ENCODE peak calls at places on chromosomes 2 and 18, in six cellular contexts. One of them, this sample, is unnamed.

GRCh38 chr2:110645616-110646015 is 32.2 kb downstream of the BUB1 start:
- DNase-seq in OCI-LY7: no peak
- DNase-seq in GM20000: no peak
- DNase-seq in sigmoid colon: no peak
- DNase-seq in epithelial cell of esophagus: peak; percentile 80
- DNase-seq in GM06990: no peak
- DNase-seq in this sample: no peak

GRCh38 chr2:43178602-43179542 is 47.5 kb downstream of the ZFP36L2 start:
- DNase-seq in sigmoid colon: peak; percentile 94
- DNase-seq in GM20000: no peak
- DNase-seq in GM06990: no peak
- DNase-seq in epithelial cell of esophagus: peak; percentile 91
- DNase-seq in OCI-LY7: no peak
- DNase-seq in this sample: no peak

GRCh38 chr2:77147154-77147553 is 375.0 kb downstream of the LRRTM4 start:
- DNase-seq in sigmoid colon: no peak
- DNase-seq in GM20000: no peak
- DNase-seq in epithelial cell of esophagus: no peak
- DNase-seq in OCI-LY7: no peak
- DNase-seq in GM06990: no peak
- DNase-seq in this sample: no peak

GRCh38 chr18:51120809-51121596 is 76.5 kb downstream of the MEX3C start:
- DNase-seq in GM06990: no peak
- DNase-seq in sigmoid colon: no peak
- DNase-seq in OCI-LY7: no peak
- DNase-seq in epithelial cell of esophagus: no peak
- DNase-seq in GM20000: no peak
- DNase-seq in this sample: no peak

GRCh38 chr18:23283933-23284430 is 148.7 kb downstream of the CABLES1 start:
- DNase-seq in epithelial cell of esophagus: peak; percentile 79
- DNase-seq in OCI-LY7: no peak
- DNase-seq in GM20000: no peak
- DNase-seq in GM06990: no peak
- DNase-seq in sigmoid colon: no peak
- DNase-seq in this sample: no peak

GRCh38 chr2:176638167-176639015 is 369.1 kb downstream of the MTX2 start:
- DNase-seq in GM06990: peak; percentile 57
- DNase-seq in sigmoid colon: peak; percentile 86
- DNase-seq in epithelial cell of esophagus: peak; percentile 59
- DNase-seq in GM20000: peak; percentile 90
- DNase-seq in OCI-LY7: no peak
- DNase-seq in this sample: peak; percentile 87

GRCh38 chr18:3540805-3541548 is 91.0 kb downstream of the TGIF1 start:
- DNase-seq in GM06990: no peak
- DNase-seq in epithelial cell of esophagus: peak; percentile 68
- DNase-seq in OCI-LY7: no peak
- DNase-seq in GM20000: no peak
- DNase-seq in sigmoid colon: no peak
- DNase-seq in this sample: no peak

GRCh38 chr2:199744676-199745075 is 106.3 kb downstream of the FTCDNL1 start:
- DNase-seq in sigmoid colon: no peak
- DNase-seq in GM20000: no peak
- DNase-seq in epithelial cell of esophagus: no peak
- DNase-seq in OCI-LY7: no peak
- DNase-seq in GM06990: no peak
- DNase-seq in this sample: no peak

GRCh38 chr2:27638023-27638637 is 9.3 kb downstream of the GPN1 start:
- DNase-seq in sigmoid colon: no peak
- DNase-seq in epithelial cell of esophagus: peak; percentile 94
- DNase-seq in OCI-LY7: no peak
- DNase-seq in GM06990: no peak
- DNase-seq in GM20000: no peak
- DNase-seq in this sample: no peak

GRCh38 chr2:64608867-64609228 is 44.9 kb downstream of the SERTAD2 start:
- DNase-seq in sigmoid colon: peak; percentile 67
- DNase-seq in epithelial cell of esophagus: no peak
- DNase-seq in GM06990: no peak
- DNase-seq in GM20000: no peak
- DNase-seq in OCI-LY7: no peak
- DNase-seq in this sample: no peak

GRCh38 chr2:37582911-37583310 is 88.5 kb downstream of the CDC42EP3 start:
- DNase-seq in GM20000: no peak
- DNase-seq in epithelial cell of esophagus: no peak
- DNase-seq in sigmoid colon: no peak
- DNase-seq in OCI-LY7: no peak
- DNase-seq in GM06990: no peak
- DNase-seq in this sample: no peak

GRCh38 chr2:64359892-64360657 is 93.9 kb upstream of the LGALSL start:
- DNase-seq in sigmoid colon: peak; percentile 90
- DNase-seq in epithelial cell of esophagus: peak; percentile 99
- DNase-seq in OCI-LY7: peak; percentile 50
- DNase-seq in GM06990: peak; percentile 41
- DNase-seq in GM20000: peak; percentile 39
- DNase-seq in this sample: peak; percentile 53

GRCh38 chr18:11042247-11042646 is 107.1 kb downstream of the PIEZO2 start:
- DNase-seq in epithelial cell of esophagus: no peak
- DNase-seq in sigmoid colon: no peak
- DNase-seq in OCI-LY7: no peak
- DNase-seq in GM20000: peak; percentile 26
- DNase-seq in GM06990: peak; percentile 61
- DNase-seq in this sample: no peak

GRCh38 chr18:22165049-22165602 is 4.3 kb upstream of the GATA6 start:
- DNase-seq in sigmoid colon: no peak
- DNase-seq in epithelial cell of esophagus: no peak
- DNase-seq in GM20000: no peak
- DNase-seq in OCI-LY7: no peak
- DNase-seq in GM06990: no peak
- DNase-seq in this sample: no peak

GRCh38 chr18:44950685-44951195 is 270.1 kb downstream of the SETBP1 start:
- DNase-seq in OCI-LY7: no peak
- DNase-seq in sigmoid colon: no peak
- DNase-seq in GM06990: no peak
- DNase-seq in GM20000: no peak
- DNase-seq in epithelial cell of esophagus: no peak
- DNase-seq in this sample: no peak

GRCh38 chr2:7692657-7693161 is 775.5 kb downstream of the RNF144A start:
- DNase-seq in GM06990: no peak
- DNase-seq in sigmoid colon: peak; percentile 71
- DNase-seq in GM20000: no peak
- DNase-seq in epithelial cell of esophagus: peak; percentile 94
- DNase-seq in OCI-LY7: no peak
- DNase-seq in this sample: no peak

GRCh38 chr2:179235463-179236108 is 29.0 kb downstream of the SESTD1 start:
- DNase-seq in GM20000: no peak
- DNase-seq in GM06990: no peak
- DNase-seq in OCI-LY7: no peak
- DNase-seq in sigmoid colon: no peak
- DNase-seq in epithelial cell of esophagus: no peak
- DNase-seq in this sample: no peak

GRCh38 chr2:157785200-157785599 is 90.9 kb downstream of the ACVR1 start:
- DNase-seq in GM06990: no peak
- DNase-seq in epithelial cell of esophagus: peak; percentile 76
- DNase-seq in OCI-LY7: no peak
- DNase-seq in GM20000: no peak
- DNase-seq in sigmoid colon: no peak
- DNase-seq in this sample: no peak

GRCh38 chr18:47883771-47884413 is 46.6 kb downstream of the SMAD2 start:
- DNase-seq in epithelial cell of esophagus: peak; percentile 85
- DNase-seq in GM20000: no peak
- DNase-seq in GM06990: no peak
- DNase-seq in sigmoid colon: no peak
- DNase-seq in OCI-LY7: no peak
- DNase-seq in this sample: no peak

GRCh38 chr2:68743531-68743930 is 8.9 kb downstream of the ARHGAP25 start:
- DNase-seq in epithelial cell of esophagus: no peak
- DNase-seq in sigmoid colon: no peak
- DNase-seq in GM20000: no peak
- DNase-seq in GM06990: no peak
- DNase-seq in OCI-LY7: no peak
- DNase-seq in this sample: no peak

GRCh38 chr2:28716265-28716865 is 35.3 kb upstream of the PPP1CB start:
- DNase-seq in epithelial cell of esophagus: peak; percentile 98
- DNase-seq in GM20000: peak; percentile 35
- DNase-seq in GM06990: peak; percentile 28
- DNase-seq in sigmoid colon: peak; percentile 87
- DNase-seq in OCI-LY7: no peak
- DNase-seq in this sample: peak; percentile 46

GRCh38 chr2:159711562-159712193 is 628 bp upstream of the MARCHF7 start:
- DNase-seq in sigmoid colon: no peak
- DNase-seq in GM06990: no peak
- DNase-seq in OCI-LY7: no peak
- DNase-seq in epithelial cell of esophagus: no peak
- DNase-seq in GM20000: no peak
- DNase-seq in this sample: no peak

GRCh38 chr2:159712929-159713575 is 746 bp downstream of the MARCHF7 start:
- DNase-seq in epithelial cell of esophagus: peak; percentile 22
- DNase-seq in GM20000: no peak
- DNase-seq in GM06990: no peak
- DNase-seq in sigmoid colon: no peak
- DNase-seq in OCI-LY7: peak; percentile 61
- DNase-seq in this sample: no peak

GRCh38 chr18:56641714-56642331 is 3.4 kb upstream of the TXNL1 start:
- DNase-seq in OCI-LY7: no peak
- DNase-seq in GM20000: no peak
- DNase-seq in epithelial cell of esophagus: peak; percentile 62
- DNase-seq in GM06990: no peak
- DNase-seq in sigmoid colon: no peak
- DNase-seq in this sample: no peak

GRCh38 chr2:9990735-9991134 is 39.2 kb downstream of the GRHL1 start:
- DNase-seq in OCI-LY7: no peak
- DNase-seq in sigmoid colon: no peak
- DNase-seq in epithelial cell of esophagus: no peak
- DNase-seq in GM06990: no peak
- DNase-seq in GM20000: no peak
- DNase-seq in this sample: no peak

GRCh38 chr2:154375625-154376020 is 322.9 kb upstream of the KCNJ3 start:
- DNase-seq in epithelial cell of esophagus: peak; percentile 71
- DNase-seq in sigmoid colon: no peak
- DNase-seq in GM20000: no peak
- DNase-seq in GM06990: no peak
- DNase-seq in OCI-LY7: peak; percentile 34
- DNase-seq in this sample: no peak

GRCh38 chr2:144331652-144332355 is 188.1 kb downstream of the ZEB2 start:
- DNase-seq in epithelial cell of esophagus: no peak
- DNase-seq in sigmoid colon: peak; percentile 83
- DNase-seq in GM20000: no peak
- DNase-seq in OCI-LY7: no peak
- DNase-seq in GM06990: no peak
- DNase-seq in this sample: no peak

GRCh38 chr2:227454323-227454860 is 17.6 kb upstream of the AGFG1 start:
- DNase-seq in OCI-LY7: no peak
- DNase-seq in GM06990: no peak
- DNase-seq in GM20000: no peak
- DNase-seq in sigmoid colon: no peak
- DNase-seq in epithelial cell of esophagus: no peak
- DNase-seq in this sample: no peak
- TF ChIP-seq CTCF in OCI-LY7: no peak
- TF ChIP-seq CTCF in GM06990: no peak
- TF ChIP-seq CTCF in GM20000: no peak
- TF ChIP-seq CTCF in sigmoid colon: no peak
- TF ChIP-seq CTCF in epithelial cell of esophagus: no peak
- TF ChIP-seq CTCF in this sample: no peak

GRCh38 chr2:59761966-59762365 is 791.5 kb downstream of the BCL11A start:
- DNase-seq in sigmoid colon: no peak
- DNase-seq in epithelial cell of esophagus: no peak
- DNase-seq in GM20000: no peak
- DNase-seq in GM06990: no peak
- DNase-seq in OCI-LY7: no peak
- DNase-seq in this sample: no peak
- TF ChIP-seq CTCF in sigmoid colon: no peak
- TF ChIP-seq CTCF in epithelial cell of esophagus: no peak
- TF ChIP-seq CTCF in GM20000: no peak
- TF ChIP-seq CTCF in GM06990: no peak
- TF ChIP-seq CTCF in OCI-LY7: peak; percentile 38
- TF ChIP-seq CTCF in this sample: no peak

GRCh38 chr18:62637807-62638687 is 77.3 kb upstream of the PHLPP1 start:
- DNase-seq in GM06990: peak; percentile 23
- DNase-seq in sigmoid colon: no peak
- DNase-seq in GM20000: peak; percentile 72
- DNase-seq in OCI-LY7: peak; percentile 58
- DNase-seq in epithelial cell of esophagus: peak; percentile 43
- DNase-seq in this sample: peak; percentile 70
- TF ChIP-seq CTCF in GM06990: peak; percentile 83
- TF ChIP-seq CTCF in sigmoid colon: no peak
- TF ChIP-seq CTCF in GM20000: peak; percentile 57
- TF ChIP-seq CTCF in OCI-LY7: peak; percentile 78
- TF ChIP-seq CTCF in epithelial cell of esophagus: peak; percentile 49
- TF ChIP-seq CTCF in this sample: peak; percentile 61

GRCh38 chr2:234611209-234611608 is 114.3 kb upstream of the ARL4C start:
- DNase-seq in OCI-LY7: peak; percentile 21
- DNase-seq in epithelial cell of esophagus: peak; percentile 13
- DNase-seq in GM06990: no peak
- DNase-seq in sigmoid colon: no peak
- DNase-seq in GM20000: no peak
- DNase-seq in this sample: no peak
- TF ChIP-seq CTCF in OCI-LY7: peak; percentile 78
- TF ChIP-seq CTCF in epithelial cell of esophagus: peak; percentile 35
- TF ChIP-seq CTCF in GM06990: peak; percentile 48
- TF ChIP-seq CTCF in sigmoid colon: no peak
- TF ChIP-seq CTCF in GM20000: no peak
- TF ChIP-seq CTCF in this sample: no peak

GRCh38 chr2:112645396-112646101 is at the start of gene SLC20A1:
- DNase-seq in epithelial cell of esophagus: peak; percentile 94
- DNase-seq in GM06990: peak; percentile 99
- DNase-seq in sigmoid colon: peak; percentile 97
- DNase-seq in GM20000: peak; percentile 100
- DNase-seq in OCI-LY7: peak; percentile 95
- DNase-seq in this sample: peak; percentile 99
- TF ChIP-seq CTCF in epithelial cell of esophagus: peak; percentile 5
- TF ChIP-seq CTCF in GM06990: peak; percentile 62
- TF ChIP-seq CTCF in sigmoid colon: no peak
- TF ChIP-seq CTCF in GM20000: peak; percentile 31
- TF ChIP-seq CTCF in OCI-LY7: peak; percentile 60
- TF ChIP-seq CTCF in this sample: peak; percentile 33

DNA sequence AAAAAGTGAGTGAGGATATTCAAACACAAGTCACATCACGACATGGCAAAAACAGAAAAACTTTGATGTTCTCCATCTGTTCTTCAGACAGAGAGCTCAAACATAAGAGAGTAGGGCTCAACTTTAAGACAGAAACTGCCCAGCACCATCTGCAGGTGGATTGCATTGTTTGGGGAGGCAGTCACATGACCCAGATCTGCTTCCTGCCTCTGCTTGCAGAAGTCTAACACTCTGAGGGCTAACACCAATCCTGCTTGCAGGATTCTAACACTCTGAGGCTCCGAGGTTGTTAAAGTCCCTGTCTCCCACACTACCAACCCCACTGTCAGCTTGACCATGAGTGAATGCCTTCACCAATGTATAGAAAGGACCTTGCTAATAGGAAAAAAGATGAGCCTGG is 176.8 kb upstream of the CREB1 start:
- DNase-seq in sigmoid colon: no peak
- DNase-seq in epithelial cell of esophagus: no peak
- DNase-seq in GM06990: no peak
- DNase-seq in OCI-LY7: peak; percentile 15
- DNase-seq in GM20000: no peak
- DNase-seq in this sample: no peak
- TF ChIP-seq CTCF in sigmoid colon: no peak
- TF ChIP-seq CTCF in epithelial cell of esophagus: no peak
- TF ChIP-seq CTCF in GM06990: no peak
- TF ChIP-seq CTCF in OCI-LY7: no peak
- TF ChIP-seq CTCF in GM20000: peak; percentile 25
- TF ChIP-seq CTCF in this sample: no peak